ENCODE peak calls at places on chromosomes 5 and 9, in six cellular contexts. One of them, this sample, is unnamed.

GRCh38 chr5:150177721-150178120 is 11.1 kb downstream of the CDX1 start:
- DNase-seq in DND-41: no peak
- DNase-seq in heart right ventricle: no peak
- DNase-seq in pancreas: no peak
- DNase-seq in body of pancreas: no peak
- DNase-seq in AG09309: no peak
- DNase-seq in this sample: no peak

GRCh38 chr5:103502651-103503050 is 59.9 kb downstream of the NUDT12 start:
- DNase-seq in DND-41: no peak
- DNase-seq in body of pancreas: no peak
- DNase-seq in heart right ventricle: no peak
- DNase-seq in AG09309: no peak
- DNase-seq in pancreas: no peak
- DNase-seq in this sample: no peak

GRCh38 chr9:137445930-137446431 is 4.8 kb upstream of the ENTPD8 start:
- DNase-seq in heart right ventricle: no peak
- DNase-seq in AG09309: no peak
- DNase-seq in body of pancreas: no peak
- DNase-seq in pancreas: peak; percentile 61
- DNase-seq in DND-41: no peak
- DNase-seq in this sample: no peak

GRCh38 chr5:134255418-134256150 is 29.7 kb upstream of the PPP2CA start:
- DNase-seq in heart right ventricle: no peak
- DNase-seq in DND-41: no peak
- DNase-seq in body of pancreas: no peak
- DNase-seq in AG09309: no peak
- DNase-seq in pancreas: no peak
- DNase-seq in this sample: no peak

GRCh38 chr5:369151-369939 is 47.8 kb downstream of the AHRR start:
- DNase-seq in AG09309: no peak
- DNase-seq in DND-41: no peak
- DNase-seq in pancreas: no peak
- DNase-seq in heart right ventricle: peak; percentile 1
- DNase-seq in body of pancreas: no peak
- DNase-seq in this sample: no peak

GRCh38 chr9:106981396-106982287 is 118.7 kb downstream of the ZNF462 start:
- DNase-seq in DND-41: no peak
- DNase-seq in body of pancreas: no peak
- DNase-seq in pancreas: no peak
- DNase-seq in AG09309: no peak
- DNase-seq in heart right ventricle: no peak
- DNase-seq in this sample: no peak

GRCh38 chr5:132498152-132498551 is 7.6 kb upstream of the IRF1 start:
- DNase-seq in heart right ventricle: no peak
- DNase-seq in body of pancreas: peak; percentile 60
- DNase-seq in DND-41: no peak
- DNase-seq in pancreas: no peak
- DNase-seq in AG09309: no peak
- DNase-seq in this sample: no peak

GRCh38 chr9:121690766-121691165 is 39.3 kb downstream of the DAB2IP start:
- DNase-seq in heart right ventricle: no peak
- DNase-seq in AG09309: no peak
- DNase-seq in body of pancreas: no peak
- DNase-seq in DND-41: no peak
- DNase-seq in pancreas: no peak
- DNase-seq in this sample: no peak

GRCh38 chr9:111605041-111605559 is 5.7 kb upstream of the PTGR1 start:
- DNase-seq in heart right ventricle: no peak
- DNase-seq in DND-41: no peak
- DNase-seq in AG09309: no peak
- DNase-seq in body of pancreas: no peak
- DNase-seq in pancreas: no peak
- DNase-seq in this sample: no peak

GRCh38 chr5:59007460-59008063 is 424.7 kb downstream of the RAB3C start:
- DNase-seq in DND-41: no peak
- DNase-seq in heart right ventricle: no peak
- DNase-seq in AG09309: peak; percentile 8
- DNase-seq in pancreas: no peak
- DNase-seq in body of pancreas: no peak
- DNase-seq in this sample: no peak

GRCh38 chr9:34759432-34760134 is 49.6 kb upstream of the CCL21 start:
- DNase-seq in body of pancreas: no peak
- DNase-seq in DND-41: no peak
- DNase-seq in heart right ventricle: no peak
- DNase-seq in AG09309: no peak
- DNase-seq in pancreas: no peak
- DNase-seq in this sample: no peak

GRCh38 chr9:113012492-113012891 is 500 bp upstream of the ZNF883 start:
- DNase-seq in AG09309: no peak
- DNase-seq in DND-41: no peak
- DNase-seq in body of pancreas: no peak
- DNase-seq in heart right ventricle: no peak
- DNase-seq in pancreas: no peak
- DNase-seq in this sample: no peak

GRCh38 chr5:23823521-23823920 is 316.1 kb downstream of the PRDM9 start:
- DNase-seq in DND-41: no peak
- DNase-seq in body of pancreas: no peak
- DNase-seq in heart right ventricle: no peak
- DNase-seq in pancreas: no peak
- DNase-seq in AG09309: no peak
- DNase-seq in this sample: no peak

GRCh38 chr9:97986466-97986865 is 3.3 kb downstream of the ANP32B start:
- DNase-seq in DND-41: no peak
- DNase-seq in body of pancreas: no peak
- DNase-seq in pancreas: no peak
- DNase-seq in heart right ventricle: no peak
- DNase-seq in AG09309: no peak
- DNase-seq in this sample: no peak

GRCh38 chr5:67105270-67105669 is 91.3 kb downstream of the CD180 start:
- DNase-seq in heart right ventricle: no peak
- DNase-seq in pancreas: no peak
- DNase-seq in DND-41: no peak
- DNase-seq in body of pancreas: no peak
- DNase-seq in AG09309: no peak
- DNase-seq in this sample: no peak

GRCh38 chr9:129500166-129500862 is 120.6 kb downstream of the C9orf50 start:
- DNase-seq in body of pancreas: peak; percentile 16
- DNase-seq in AG09309: no peak
- DNase-seq in heart right ventricle: no peak
- DNase-seq in DND-41: no peak
- DNase-seq in pancreas: peak; percentile 57
- DNase-seq in this sample: no peak

GRCh38 chr9:25975667-25976066 is 297.4 kb upstream of the TUSC1 start:
- DNase-seq in AG09309: no peak
- DNase-seq in body of pancreas: no peak
- DNase-seq in DND-41: no peak
- DNase-seq in pancreas: no peak
- DNase-seq in heart right ventricle: no peak
- DNase-seq in this sample: no peak

GRCh38 chr9:110015759-110016158 is 192.2 kb downstream of the C9orf152 start:
- DNase-seq in pancreas: no peak
- DNase-seq in DND-41: no peak
- DNase-seq in body of pancreas: no peak
- DNase-seq in AG09309: no peak
- DNase-seq in heart right ventricle: no peak
- DNase-seq in this sample: no peak

GRCh38 chr5:108900668-108901067 is 153.0 kb downstream of the FER start:
- DNase-seq in pancreas: no peak
- DNase-seq in AG09309: no peak
- DNase-seq in heart right ventricle: no peak
- DNase-seq in DND-41: no peak
- DNase-seq in body of pancreas: no peak
- DNase-seq in this sample: no peak

GRCh38 chr9:93254806-93255519 is 71.0 kb downstream of the WNK2 start:
- DNase-seq in pancreas: peak; percentile 30
- DNase-seq in AG09309: no peak
- DNase-seq in DND-41: no peak
- DNase-seq in body of pancreas: peak; percentile 5
- DNase-seq in heart right ventricle: no peak
- DNase-seq in this sample: no peak

GRCh38 chr9:113446323-113446740 is 17.2 kb upstream of the RGS3 start:
- DNase-seq in DND-41: no peak
- DNase-seq in body of pancreas: no peak
- DNase-seq in heart right ventricle: no peak
- DNase-seq in pancreas: no peak
- DNase-seq in AG09309: no peak
- DNase-seq in this sample: no peak

GRCh38 chr5:132344775-132345514 is 24.6 kb upstream of the SLC22A5 start:
- DNase-seq in body of pancreas: no peak
- DNase-seq in pancreas: no peak
- DNase-seq in AG09309: no peak
- DNase-seq in heart right ventricle: no peak
- DNase-seq in DND-41: no peak
- DNase-seq in this sample: no peak

GRCh38 chr5:121630402-121630801 is 221.3 kb upstream of the FTMT start:
- DNase-seq in AG09309: no peak
- DNase-seq in pancreas: no peak
- DNase-seq in body of pancreas: no peak
- DNase-seq in heart right ventricle: no peak
- DNase-seq in DND-41: no peak
- DNase-seq in this sample: no peak

GRCh38 chr5:144126707-144127106 is 43.8 kb downstream of the YIPF5 start:
- DNase-seq in body of pancreas: no peak
- DNase-seq in heart right ventricle: no peak
- DNase-seq in DND-41: no peak
- DNase-seq in pancreas: no peak
- DNase-seq in AG09309: no peak
- DNase-seq in this sample: no peak

GRCh38 chr5:82404382-82404945 is 126.3 kb upstream of the RPS23 start:
- DNase-seq in heart right ventricle: no peak
- DNase-seq in DND-41: no peak
- DNase-seq in AG09309: no peak
- DNase-seq in pancreas: no peak
- DNase-seq in body of pancreas: no peak
- DNase-seq in this sample: no peak

GRCh38 chr5:80967500-80968181 is 7.5 kb downstream of the RASGRF2 start:
- DNase-seq in DND-41: no peak
- DNase-seq in body of pancreas: no peak
- DNase-seq in heart right ventricle: peak; percentile 25
- DNase-seq in pancreas: no peak
- DNase-seq in AG09309: peak; percentile 42
- DNase-seq in this sample: peak; percentile 17

GRCh38 chr5:55123365-55123764 is 20.9 kb downstream of the GZMA start:
- DNase-seq in DND-41: no peak
- DNase-seq in AG09309: no peak
- DNase-seq in body of pancreas: no peak
- DNase-seq in heart right ventricle: no peak
- DNase-seq in pancreas: no peak
- DNase-seq in this sample: no peak
- TF ChIP-seq CTCF in DND-41: no peak
- TF ChIP-seq CTCF in AG09309: no peak
- TF ChIP-seq CTCF in body of pancreas: no peak
- TF ChIP-seq CTCF in heart right ventricle: no peak
- TF ChIP-seq CTCF in pancreas: no peak
- TF ChIP-seq CTCF in this sample: no peak

GRCh38 chr5:175872287-175873089 is 1.1 kb downstream of the CPLX2 start:
- DNase-seq in body of pancreas: no peak
- DNase-seq in DND-41: no peak
- DNase-seq in pancreas: no peak
- DNase-seq in AG09309: no peak
- DNase-seq in heart right ventricle: no peak
- DNase-seq in this sample: no peak
- H3K4me3 ChIP-seq in body of pancreas: no peak overlapping the region
- H3K4me3 ChIP-seq in DND-41: no peak overlapping the region
- H3K4me3 ChIP-seq in pancreas: no peak overlapping the region
- H3K4me3 ChIP-seq in AG09309: no peak overlapping the region
- H3K4me3 ChIP-seq in heart right ventricle: no peak overlapping the region
- H3K4me3 ChIP-seq in this sample: no peak overlapping the region

GRCh38 chr9:31916591-31917223 is 467.7 kb upstream of the ACO1 start:
- DNase-seq in AG09309: no peak
- DNase-seq in body of pancreas: no peak
- DNase-seq in DND-41: no peak
- DNase-seq in pancreas: no peak
- DNase-seq in heart right ventricle: no peak
- DNase-seq in this sample: no peak
- TF ChIP-seq CTCF in AG09309: no peak
- TF ChIP-seq CTCF in body of pancreas: no peak
- TF ChIP-seq CTCF in DND-41: no peak
- TF ChIP-seq CTCF in pancreas: no peak
- TF ChIP-seq CTCF in heart right ventricle: no peak
- TF ChIP-seq CTCF in this sample: no peak

GRCh38 chr5:88691945-88692868 is 190.8 kb downstream of the MEF2C start:
- DNase-seq in heart right ventricle: no peak
- DNase-seq in AG09309: no peak
- DNase-seq in DND-41: no peak
- DNase-seq in body of pancreas: no peak
- DNase-seq in pancreas: no peak
- DNase-seq in this sample: no peak
- H3K4me3 ChIP-seq in heart right ventricle: no peak overlapping the region
- H3K4me3 ChIP-seq in AG09309: peak overlapping the region; percentile 30
- H3K4me3 ChIP-seq in DND-41: no peak overlapping the region
- H3K4me3 ChIP-seq in body of pancreas: no peak overlapping the region
- H3K4me3 ChIP-seq in pancreas: no peak overlapping the region
- H3K4me3 ChIP-seq in this sample: no peak overlapping the region

DNA sequence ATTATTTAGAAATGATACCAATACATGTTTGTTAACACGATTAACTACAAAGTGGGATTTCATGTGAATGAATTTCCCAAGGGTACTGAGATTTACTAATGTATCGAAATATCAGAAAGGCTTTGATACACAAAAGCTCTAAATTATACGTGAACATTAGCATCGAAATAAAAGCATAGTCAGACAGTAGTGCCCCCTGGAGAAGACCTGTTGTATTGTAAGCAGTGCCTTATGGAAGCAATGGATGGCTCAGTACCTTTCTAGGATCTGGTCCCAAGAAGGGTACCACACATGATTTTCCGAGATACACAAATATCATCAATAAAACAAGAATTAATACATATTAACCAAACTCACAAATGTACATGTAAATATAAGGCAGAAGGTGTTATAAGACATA is 153.8 kb downstream of the CDH12 start:
- DNase-seq in AG09309: no peak
- DNase-seq in pancreas: no peak
- DNase-seq in body of pancreas: no peak
- DNase-seq in heart right ventricle: no peak
- DNase-seq in DND-41: no peak
- DNase-seq in this sample: no peak
- TF ChIP-seq CTCF in AG09309: no peak
- TF ChIP-seq CTCF in pancreas: no peak
- TF ChIP-seq CTCF in body of pancreas: no peak
- TF ChIP-seq CTCF in heart right ventricle: no peak
- TF ChIP-seq CTCF in DND-41: no peak
- TF ChIP-seq CTCF in this sample: no peak